ENCODE peak calls at places on chromosomes 13 and 19, in seven cellular contexts. L, W, Y, G, V, K and H are unnamed samples.
A peak's percentile ranks its signal among the peaks of the same experiment; 100 is the strongest.

GRCh38 chr19:35913589-35913988 is 5.5 kb upstream of the TYROBP start:
- DNase-seq in W (no peak), K (no peak), G (no peak), Y (no peak), L (no peak), V (peak; percentile 27), H (no peak)

GRCh38 chr19:42401365-42402303 is 11.5 kb upstream of the CNFN start:
- DNase-seq in K (no peak), V (peak; percentile 77), Y (peak; percentile 85), G (peak; percentile 81), W (peak; percentile 87), L (peak; percentile 90), H (peak; percentile 72)

GRCh38 chr19:4358709-4359626 is 15.6 kb downstream of the MPND start:
- DNase-seq in W (no peak), Y (no peak), K (no peak), G (no peak), L (peak; percentile 27), V (no peak), H (no peak)

GRCh38 chr19:7386308-7386707 is 37.6 kb downstream of the ARHGEF18 start:
- DNase-seq in G (no peak), K (no peak), W (no peak), L (no peak), Y (no peak), V (peak; percentile 45), H (no peak)

GRCh38 chr13:108269601-108270328 is at the start of gene TNFSF13B:
- DNase-seq in K (no peak), Y (peak; percentile 23), V (no peak), G (peak; percentile 59), L (peak; percentile 15), W (no peak), H (peak; percentile 92)

GRCh38 chr13:33069365-33069764 is 53.1 kb downstream of the KL start:
- DNase-seq in V (peak; percentile 26), W (no peak), L (no peak), K (no peak), Y (peak; percentile 27), G (peak; percentile 28), H (no peak)

GRCh38 chr19:18057557-18057956 is 29.2 kb downstream of the IL12RB1 start:
- DNase-seq in V (no peak), Y (peak; percentile 59), L (no peak), W (no peak), G (peak; percentile 28), K (no peak), H (no peak)

GRCh38 chr13:81779896-81780295 is 1439.0 kb upstream of the SPRY2 start:
- DNase-seq in L (no peak), V (peak; percentile 19), W (no peak), G (no peak), Y (no peak), K (no peak), H (no peak)

GRCh38 chr13:98275711-98276171 is 98.7 kb upstream of the RNF113B start:
- DNase-seq in K (no peak), L (no peak), Y (no peak), W (no peak), V (no peak), G (no peak), H (no peak)

GRCh38 chr13:29483211-29483610 is 112.3 kb downstream of the SLC7A1 start:
- DNase-seq in W (no peak), G (no peak), Y (no peak), K (no peak), V (no peak), L (peak; percentile 36), H (no peak)

GRCh38 chr19:49594157-49595005 is 3.4 kb downstream of the PRR12 start:
- DNase-seq in W (no peak), V (no peak), K (no peak), Y (peak; percentile 22), L (no peak), G (no peak), H (peak; percentile 79)

GRCh38 chr13:113117956-113118327 is 4.7 kb upstream of the F10 start:
- DNase-seq in V (no peak), W (peak; percentile 49), K (no peak), G (no peak), L (no peak), Y (no peak), H (no peak)

GRCh38 chr19:15399635-15400034 is 19.2 kb downstream of the AKAP8L start:
- DNase-seq in Y (no peak), L (peak; percentile 16), V (no peak), G (no peak), W (no peak), K (no peak), H (no peak)

GRCh38 chr19:15397782-15398181 is 18.2 kb upstream of the AKAP8 start:
- DNase-seq in G (no peak), V (no peak), W (no peak), Y (no peak), K (no peak), L (no peak), H (no peak)

GRCh38 chr19:15398501-15399233 is 19.1 kb upstream of the AKAP8 start:
- DNase-seq in G (no peak), W (no peak), Y (no peak), L (peak; percentile 16), K (no peak), V (no peak), H (no peak)

GRCh38 chr19:15400521-15401396 is 18.0 kb downstream of the AKAP8L start:
- DNase-seq in Y (no peak), K (no peak), G (no peak), W (no peak), V (no peak), L (no peak), H (no peak)

DNA sequence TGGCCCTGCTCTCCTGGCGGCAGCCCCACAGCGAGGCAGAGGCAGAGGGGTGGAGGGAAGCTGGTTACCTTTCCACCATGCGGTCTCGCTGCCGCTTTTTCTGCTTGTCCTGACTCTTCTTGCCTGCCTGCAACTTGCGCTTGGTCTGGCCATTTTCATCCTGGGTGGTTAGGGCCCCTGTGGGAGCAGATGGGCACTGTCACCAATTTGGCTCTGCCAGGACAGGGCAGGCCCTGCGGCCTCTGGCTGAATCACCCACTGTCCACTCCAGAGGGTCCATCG is 19.6 kb upstream of the AKAP8 start:
- DNase-seq in V (no peak), G (no peak), W (no peak), K (no peak), Y (no peak), L (no peak), H (no peak)
- H3K36me3 ChIP-seq in V (peaks cover 45% of the 10 kb centered on the region), G (peaks cover 50% of the 10 kb centered on the region), W (peaks cover 14% of the 10 kb centered on the region), K (peaks cover 38% of the 10 kb centered on the region), Y (peaks cover 44% of the 10 kb centered on the region), L (peaks cover 14% of the 10 kb centered on the region), H (no peaks in the 10 kb centered on the region)

DNA sequence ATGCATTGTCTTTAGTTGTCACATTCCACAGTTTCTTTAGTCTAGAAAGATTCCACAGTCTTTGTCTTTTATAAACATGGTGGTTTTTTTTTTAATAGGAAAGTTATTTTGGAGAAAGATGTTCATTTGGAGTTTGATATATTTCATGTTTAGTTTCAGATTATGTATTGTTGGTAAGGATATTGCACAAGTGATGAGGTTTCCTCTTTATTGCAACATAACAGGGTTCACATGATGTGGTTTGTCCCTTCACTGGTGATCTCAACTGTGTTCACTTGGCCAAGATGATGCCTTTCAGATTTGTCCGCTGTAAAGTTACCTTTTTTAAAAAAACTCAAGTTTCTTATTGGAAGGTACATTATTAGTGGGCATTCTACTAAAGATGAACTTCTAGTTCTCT is 3.2 kb downstream of the ZNF230 start:
- DNase-seq in G (peak; percentile 58), V (no peak), W (no peak), L (no peak), K (no peak), Y (no peak), H (no peak)
- H3K36me3 ChIP-seq in G (peaks cover 8% of the 10 kb centered on the region), V (peaks cover 49% of the 10 kb centered on the region), W (peaks cover 28% of the 10 kb centered on the region), L (peaks cover 45% of the 10 kb centered on the region), K (peaks cover 24% of the 10 kb centered on the region), Y (peaks cover 18% of the 10 kb centered on the region), H (peaks cover 45% of the 10 kb centered on the region)

DNA sequence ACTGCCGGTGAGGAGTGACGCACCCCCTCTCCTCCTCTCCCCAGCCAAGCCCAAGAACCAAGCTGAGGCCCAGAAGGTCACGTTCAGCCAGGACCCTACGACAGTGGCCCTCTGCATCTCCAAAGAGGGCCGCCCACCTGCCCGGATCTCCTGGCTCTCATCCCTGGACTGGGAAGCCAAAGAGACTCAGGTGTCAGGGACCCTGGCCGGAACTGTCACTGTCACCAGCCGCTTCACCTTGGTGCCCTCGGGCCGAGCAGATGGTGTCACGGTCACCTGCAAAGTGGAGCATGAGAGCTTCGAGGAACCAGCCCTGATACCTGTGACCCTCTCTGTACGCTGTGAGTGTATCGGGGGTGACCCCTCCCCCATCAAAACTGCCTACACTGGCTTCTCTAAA is 19.2 kb upstream of the TOMM40 start:
- DNase-seq in K (no peak), Y (no peak), V (no peak), G (no peak), L (no peak), W (no peak), H (no peak)
- H3K36me3 ChIP-seq in K (peaks cover 38% of the 10 kb centered on the region), Y (peaks cover 12% of the 10 kb centered on the region), V (peaks cover 7% of the 10 kb centered on the region), G (peaks cover 30% of the 10 kb centered on the region), L (peaks cover 32% of the 10 kb centered on the region), W (no peaks in the 10 kb centered on the region), H (no peaks in the 10 kb centered on the region)

DNA sequence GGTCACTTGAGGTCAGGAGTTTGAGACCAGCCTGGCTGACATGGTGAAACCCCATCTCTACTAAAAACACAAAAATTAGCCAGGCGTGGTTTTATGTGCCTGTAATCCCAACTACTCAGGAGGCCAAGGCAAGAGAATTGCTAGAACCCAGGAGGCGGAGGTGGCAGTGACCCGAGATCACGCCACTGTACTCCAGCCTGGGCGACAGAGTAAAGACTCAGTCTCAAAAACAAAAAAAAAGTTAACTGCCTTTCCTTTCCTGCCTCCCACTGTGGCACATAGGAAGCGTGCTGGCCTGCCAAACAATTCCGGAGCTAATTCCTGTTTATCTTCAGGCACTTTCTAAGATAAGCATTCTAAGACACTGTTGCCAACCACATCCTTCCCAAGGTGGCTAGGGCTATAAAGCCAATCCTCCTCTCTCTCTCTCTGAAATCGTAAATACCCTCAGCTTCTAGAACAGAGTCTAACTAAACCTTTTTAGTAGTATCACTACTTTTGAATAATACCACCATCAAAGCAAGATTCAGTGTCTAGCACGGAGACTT is 21.6 kb downstream of the SLC25A30 start:
- DNase-seq in L (no peak), Y (no peak), W (no peak), G (no peak), V (no peak), K (no peak), H (no peak)
- H3K36me3 ChIP-seq in L (peaks cover 45% of the 10 kb centered on the region), Y (no peaks in the 10 kb centered on the region), W (no peaks in the 10 kb centered on the region), G (peaks cover 4% of the 10 kb centered on the region), V (no peaks in the 10 kb centered on the region), K (peaks cover 27% of the 10 kb centered on the region), H (no peaks in the 10 kb centered on the region)